ENCODE peak calls at places on chromosomes 13 and 19, in five cellular contexts. Q is GM12891, O is GM03348, V is RCC 7860, I is keratinocyte. J is an unnamed sample.

GRCh38 chr19:11268783-11269267 is 6.5 kb upstream of the DOCK6 start:
- DNase-seq in Q (no peak), O (no peak), V (no peak), I (no peak), J (peak)

GRCh38 chr13:96089749-96090239 is at the start of gene HS6ST3:
- DNase-seq in Q (peak), O (no peak), V (no peak), I (no peak), J (peak)

GRCh38 chr19:41376241-41376997 is at the start of gene TMEM91:
- DNase-seq in Q (no peak), O (peak), V (no peak), I (no peak), J (no peak)

GRCh38 chr19:2469102-2469914 is 6.6 kb upstream of the GADD45B start:
- DNase-seq in Q (no peak), O (peak), V (peak), I (peak), J (no peak)

GRCh38 chr13:42318570-42318969 is 46.6 kb downstream of the AKAP11 start:
- DNase-seq in Q (no peak), O (no peak), V (no peak), I (no peak), J (no peak)

GRCh38 chr19:30719189-30719990 is 347.2 kb downstream of the ZNF536 start:
- DNase-seq in Q (peak), O (peak), V (no peak), I (no peak), J (peak)

GRCh38 chr19:40960062-40960685 is 30.9 kb upstream of the CYP2B6 start:
- DNase-seq in Q (no peak), O (no peak), V (no peak), I (no peak), J (no peak)

GRCh38 chr19:19113040-19113541 is 25.2 kb downstream of the TMEM161A start:
- DNase-seq in Q (no peak), O (no peak), V (peak), I (no peak), J (peak)

GRCh38 chr13:22848539-22849052 is 332.2 kb upstream of the SGCG start:
- DNase-seq in Q (no peak), O (no peak), V (peak), I (no peak), J (peak)

GRCh38 chr13:90675129-90675528 is 672.4 kb upstream of the MIR17HG start:
- DNase-seq in Q (no peak), O (no peak), V (no peak), I (no peak), J (peak)

GRCh38 chr13:94061316-94061715 is 418.2 kb downstream of the DCT start:
- DNase-seq in Q (no peak), O (peak), V (peak), I (no peak), J (no peak)

GRCh38 chr19:32442650-32443049 is 37.1 kb downstream of the DPY19L3 start:
- DNase-seq in Q (no peak), O (no peak), V (no peak), I (no peak), J (no peak)

GRCh38 chr19:30272554-30272953 is 99.6 kb upstream of the ZNF536 start:
- DNase-seq in Q (no peak), O (no peak), V (no peak), I (no peak), J (no peak)

GRCh38 chr13:45792827-45793303 is 58.7 kb downstream of the SIAH3 start:
- DNase-seq in Q (no peak), O (no peak), V (no peak), I (no peak), J (no peak)

GRCh38 chr19:30690935-30691505 is 318.8 kb downstream of the ZNF536 start:
- DNase-seq in Q (no peak), O (no peak), V (no peak), I (no peak), J (no peak)

GRCh38 chr19:39676004-39676403 is 20.3 kb downstream of the LGALS16 start:
- DNase-seq in Q (no peak), O (no peak), V (no peak), I (no peak), J (no peak)

GRCh38 chr19:4984448-4984990 is 15.6 kb downstream of the KDM4B start:
- DNase-seq in Q (no peak), O (no peak), V (no peak), I (no peak), J (no peak)

GRCh38 chr13:114142640-114143490 is 10.4 kb upstream of the RASA3 start:
- DNase-seq in Q (no peak), O (no peak), V (no peak), I (peak), J (peak)

GRCh38 chr13:50457430-50458393 is 385.8 kb downstream of the DLEU7 start:
- DNase-seq in Q (no peak), O (no peak), V (peak), I (no peak), J (no peak)

GRCh38 chr13:79227418-79227817 is 178.6 kb downstream of the RBM26 start:
- DNase-seq in Q (no peak), O (no peak), V (no peak), I (no peak), J (no peak)

GRCh38 chr19:39401549-39402416 is 4.9 kb upstream of the ZFP36 start:
- DNase-seq in Q (no peak), O (no peak), V (peak), I (no peak), J (no peak)

GRCh38 chr13:98565726-98566577 is 11.0 kb downstream of the STK24 start:
- DNase-seq in Q (no peak), O (peak), V (no peak), I (no peak), J (no peak)

J was measured in SJCRH30.